ENCODE peak calls at places on chromosome 1, in four cellular contexts. G is pancreas, T is IMR-90, L is astrocyte of the cerebellum. A is an unnamed sample.

GRCh38 chr1:7019510-7019909 is 234.3 kb downstream of the CAMTA1 start:
- DNase-seq in G (no peak), T (no peak), L (no peak), A (no peak)

GRCh38 chr1:61337037-61337436 is 254.7 kb downstream of the NFIA start:
- DNase-seq in G (no peak), T (no peak), L (no peak), A (no peak)

GRCh38 chr1:42176902-42177519 is 12.5 kb upstream of the GUCA2A start:
- DNase-seq in G (no peak), T (peak), L (peak), A (peak)

GRCh38 chr1:202162049-202162417 is 1.6 kb upstream of the PTPN7 start:
- DNase-seq in G (no peak), T (no peak), L (no peak), A (no peak)

GRCh38 chr1:150186789-150187559 is 37.3 kb downstream of the PLEKHO1 start:
- DNase-seq in G (no peak), T (peak), L (peak), A (peak)

GRCh38 chr1:223010552-223011229 is 132.4 kb downstream of the TLR5 start:
- DNase-seq in G (no peak), T (peak), L (peak), A (no peak)

GRCh38 chr1:229094476-229095311 is 176.2 kb upstream of the RAB4A start:
- DNase-seq in G (no peak), T (peak), L (no peak), A (peak)

GRCh38 chr1:49651136-49651535 is 372.6 kb downstream of the AGBL4 start:
- DNase-seq in G (no peak), T (no peak), L (no peak), A (no peak)

GRCh38 chr1:236164273-236164672 is 21.9 kb downstream of the GPR137B start:
- DNase-seq in G (no peak), T (no peak), L (no peak), A (no peak)

GRCh38 chr1:101260531-101260930 is 23.7 kb downstream of the S1PR1 start:
- DNase-seq in G (no peak), T (peak), L (no peak), A (peak)

GRCh38 chr1:29251164-29252130 is 15.1 kb downstream of the PTPRU start:
- DNase-seq in G (no peak), T (no peak), L (no peak), A (no peak)

GRCh38 chr1:152933196-152933595 is 13.8 kb upstream of the SPRR5 start:
- DNase-seq in G (no peak), T (no peak), L (no peak), A (no peak)

GRCh38 chr1:227059076-227059475 is 119.0 kb downstream of the COQ8A start:
- DNase-seq in G (no peak), T (no peak), L (no peak), A (no peak)

GRCh38 chr1:201254625-201255469 is 28.5 kb upstream of the PKP1 start:
- DNase-seq in G (no peak), T (no peak), L (no peak), A (peak)

GRCh38 chr1:8142955-8143629 is 117.0 kb upstream of the ERRFI1 start:
- DNase-seq in G (no peak), T (peak), L (peak), A (peak)

GRCh38 chr1:201226178-201226514 is 35.5 kb downstream of the IGFN1 start:
- DNase-seq in G (no peak), T (no peak), L (no peak), A (no peak)

GRCh38 chr1:108897865-108898720 is 21.3 kb downstream of the GPSM2 start:
- DNase-seq in G (no peak), T (peak), L (peak), A (peak)

GRCh38 chr1:61825398-61825797 is 83.1 kb downstream of the PATJ start:
- DNase-seq in G (no peak), T (no peak), L (peak), A (no peak)

GRCh38 chr1:172322219-172323061 is 98.0 kb upstream of the C1orf105 start:
- DNase-seq in G (peak), T (peak), L (peak), A (peak)

GRCh38 chr1:66271904-66272254 is 262.1 kb upstream of the SGIP1 start:
- DNase-seq in G (peak), T (peak), L (no peak), A (peak)

GRCh38 chr1:70143052-70143659 is 62.2 kb downstream of the LRRC40 start:
- DNase-seq in G (no peak), T (peak), L (peak), A (peak)

GRCh38 chr1:47175227-47175934 is 14.5 kb downstream of the PDZK1IP1 start:
- DNase-seq in G (no peak), T (peak), L (peak), A (peak)

GRCh38 chr1:242243472-242243871 is 244.6 kb upstream of the MAP1LC3C start:
- DNase-seq in G (no peak), T (no peak), L (no peak), A (peak)

GRCh38 chr1:218656301-218657037 is 311.3 kb downstream of the TGFB2 start:
- DNase-seq in G (no peak), T (no peak), L (no peak), A (peak)

GRCh38 chr1:117058810-117059209 is 1.3 kb upstream of the TTF2 start:
- DNase-seq in G (no peak), T (no peak), L (no peak), A (no peak)

GRCh38 chr1:185200889-185201288 is 43.9 kb downstream of the SWT1 start:
- DNase-seq in G (no peak), T (no peak), L (no peak), A (no peak)

GRCh38 chr1:67626495-67627235 is 58.3 kb upstream of the GADD45A start:
- DNase-seq in G (no peak), T (peak), L (no peak), A (peak)

GRCh38 chr1:50859657-50860056 is 100.4 kb downstream of the FAF1 start:
- DNase-seq in G (no peak), T (no peak), L (no peak), A (no peak)

GRCh38 chr1:28642056-28642846 is 616 bp downstream of the TAF12 start:
- DNase-seq in G (no peak), T (peak), L (no peak), A (peak)

GRCh38 chr1:113198806-113199205 is 125.8 kb downstream of the LRIG2 start:
- DNase-seq in G (no peak), T (no peak), L (no peak), A (no peak)

GRCh38 chr1:8926707-8927694 is 18.7 kb upstream of the CA6 start:
- DNase-seq in G (no peak), T (no peak), L (no peak), A (no peak)

GRCh38 chr1:162381383-162381782 is at the start of gene C1orf226:
- DNase-seq in G (no peak), T (no peak), L (no peak), A (no peak)

GRCh38 chr1:91552596-91552995 is 51.9 kb downstream of the CDC7 start:
- DNase-seq in G (no peak), T (no peak), L (no peak), A (no peak)

GRCh38 chr1:68116643-68117235 is 66.3 kb upstream of the DIRAS3 start:
- DNase-seq in G (peak), T (peak), L (no peak), A (peak)

GRCh38 chr1:64965239-64966157 is 851 bp downstream of the JAK1 start:
- DNase-seq in G (peak), T (peak), L (no peak), A (peak)

A was measured in EL.